ENCODE peak calls at places on chromosomes 13 and 19, in seven cellular contexts. A, M, B, P, J, Z and O are unnamed samples.

GRCh38 chr13:80362488-80362887 is 21.6 kb upstream of the SPRY2 start:
- DNase-seq in M (no peak), P (no peak), B (no peak), A (no peak), J (no peak), Z (no peak), O (no peak)

GRCh38 chr19:16262618-16263017 is 62.0 kb upstream of the KLF2 start:
- DNase-seq in B (no peak), M (no peak), A (no peak), Z (no peak), P (no peak), J (no peak), O (no peak)

GRCh38 chr13:19726611-19727010 is 56.1 kb downstream of the PSPC1 start:
- DNase-seq in A (no peak), J (no peak), P (no peak), M (no peak), B (no peak), Z (no peak), O (no peak)

GRCh38 chr13:47829684-47830083 is 171.4 kb downstream of the SUCLA2 start:
- DNase-seq in M (no peak), Z (no peak), P (no peak), A (no peak), B (no peak), J (no peak), O (no peak)

GRCh38 chr13:76512676-76513277 is 373.4 kb downstream of the KCTD12 start:
- DNase-seq in A (no peak), B (no peak), M (no peak), J (no peak), P (no peak), Z (no peak), O (no peak)

GRCh38 chr19:1619703-1620102 is 14.4 kb upstream of the UQCR11 start:
- DNase-seq in P (no peak), B (no peak), A (no peak), J (no peak), M (no peak), Z (no peak), O (no peak)

GRCh38 chr19:16066611-16067104 is 9.6 kb upstream of the TPM4 start:
- DNase-seq in B (peak), J (no peak), P (no peak), A (no peak), M (peak), Z (no peak), O (no peak)

GRCh38 chr19:33273881-33274662 is 28.3 kb downstream of the CEBPA start:
- DNase-seq in P (no peak), A (peak), M (no peak), J (peak), B (peak), Z (no peak), O (no peak)

GRCh38 chr13:84297246-84297645 is 415.0 kb upstream of the SLITRK1 start:
- DNase-seq in M (no peak), J (no peak), B (no peak), P (no peak), A (no peak), Z (no peak), O (no peak)

GRCh38 chr19:1445932-1446712 is 3.8 kb upstream of the APC2 start:
- DNase-seq in A (peak), J (no peak), P (no peak), Z (no peak), B (no peak), M (no peak), O (no peak)

GRCh38 chr13:40271931-40272775 is 394.3 kb downstream of the FOXO1 start:
- DNase-seq in A (no peak), J (peak), Z (peak), M (peak), B (peak), P (peak), O (no peak)

GRCh38 chr19:38034153-38034835 is 127.3 kb downstream of the SIPA1L3 start:
- DNase-seq in J (no peak), Z (no peak), B (no peak), A (no peak), P (no peak), M (peak), O (peak)

GRCh38 chr19:42170715-42171114 is 38.5 kb upstream of the POU2F2 start:
- DNase-seq in B (no peak), A (no peak), M (no peak), P (no peak), Z (no peak), J (no peak), O (no peak)

GRCh38 chr13:38141792-38142191 is 207.9 kb upstream of the UFM1 start:
- DNase-seq in A (no peak), P (no peak), B (no peak), J (no peak), M (no peak), Z (no peak), O (no peak)

GRCh38 chr19:16359964-16360363 is 35.3 kb downstream of the KLF2 start:
- DNase-seq in B (no peak), J (no peak), A (no peak), M (no peak), P (no peak), Z (no peak), O (no peak)

GRCh38 chr19:1931445-1931844 is 9.5 kb upstream of the CSNK1G2 start:
- DNase-seq in Z (no peak), A (no peak), M (no peak), B (no peak), J (no peak), P (no peak), O (no peak)

GRCh38 chr19:16248380-16249023 is 50.8 kb downstream of the AP1M1 start:
- DNase-seq in Z (no peak), M (no peak), P (no peak), J (no peak), A (no peak), B (no peak), O (no peak)

GRCh38 chr13:72643339-72643989 is 84.0 kb downstream of the MZT1 start:
- DNase-seq in B (peak), Z (peak), M (peak), J (no peak), A (peak), P (no peak), O (no peak)

GRCh38 chr13:27266937-27267336 is 3.7 kb upstream of the RASL11A start:
- DNase-seq in B (no peak), M (no peak), Z (no peak), J (no peak), P (no peak), A (no peak), O (no peak)

GRCh38 chr13:20156711-20157110 is 4.1 kb downstream of the GJA3 start:
- DNase-seq in P (no peak), B (no peak), M (no peak), J (no peak), Z (no peak), A (no peak), O (no peak)

GRCh38 chr13:46961719-46962118 is 64.9 kb upstream of the HTR2A start:
- DNase-seq in B (no peak), A (no peak), P (no peak), M (no peak), J (no peak), Z (no peak), O (peak)

GRCh38 chr13:47933688-47934011 is 67.4 kb downstream of the SUCLA2 start:
- DNase-seq in B (peak), Z (no peak), P (no peak), M (no peak), A (no peak), J (peak), O (no peak)

GRCh38 chr13:113846639-113847318 is 17.1 kb downstream of the GAS6 start:
- DNase-seq in J (no peak), M (peak), Z (no peak), P (no peak), B (no peak), A (no peak), O (no peak)

GRCh38 chr13:76885203-76886004 is 801 bp downstream of the KCTD12 start:
- DNase-seq in P (peak), Z (peak), M (peak), J (peak), A (peak), B (peak), O (peak)